ENCODE peak calls at places on chromosome 11, in seven cellular contexts. One of them, this sample, is unnamed.
A peak's percentile ranks its signal among the peaks of the same experiment; 100 is the strongest.

GRCh38 chr11:99418927-99419707 is 398.4 kb downstream of the CNTN5 start:
- DNase-seq in lower lobe of right lung: no peak
- DNase-seq in keratinocyte: no peak
- DNase-seq in fibroblast of lung: no peak
- DNase-seq in PC-9: peak; percentile 19
- DNase-seq in CD4-positive, alpha-beta T cell: no peak
- DNase-seq in H9: no peak
- DNase-seq in this sample: peak; percentile 31

GRCh38 chr11:2175659-2176058 is 4.0 kb upstream of the TH start:
- DNase-seq in lower lobe of right lung: no peak
- DNase-seq in keratinocyte: no peak
- DNase-seq in fibroblast of lung: peak; percentile 71
- DNase-seq in PC-9: peak; percentile 48
- DNase-seq in CD4-positive, alpha-beta T cell: no peak
- DNase-seq in H9: no peak
- DNase-seq in this sample: no peak

GRCh38 chr11:134150195-134150903 is 73.4 kb downstream of the NCAPD3 start:
- DNase-seq in lower lobe of right lung: no peak
- DNase-seq in keratinocyte: no peak
- DNase-seq in fibroblast of lung: peak; percentile 27
- DNase-seq in PC-9: no peak
- DNase-seq in CD4-positive, alpha-beta T cell: no peak
- DNase-seq in H9: no peak
- DNase-seq in this sample: no peak

GRCh38 chr11:131425285-131425684 is 54.9 kb downstream of the NTM start:
- DNase-seq in lower lobe of right lung: no peak
- DNase-seq in keratinocyte: no peak
- DNase-seq in fibroblast of lung: no peak
- DNase-seq in PC-9: no peak
- DNase-seq in CD4-positive, alpha-beta T cell: no peak
- DNase-seq in H9: no peak
- DNase-seq in this sample: no peak

GRCh38 chr11:25206762-25207161 is 709.9 kb downstream of the LUZP2 start:
- DNase-seq in lower lobe of right lung: no peak
- DNase-seq in keratinocyte: no peak
- DNase-seq in fibroblast of lung: no peak
- DNase-seq in PC-9: no peak
- DNase-seq in CD4-positive, alpha-beta T cell: no peak
- DNase-seq in H9: no peak
- DNase-seq in this sample: no peak

GRCh38 chr11:86592047-86592564 is 80.3 kb downstream of the ME3 start:
- DNase-seq in lower lobe of right lung: no peak
- DNase-seq in keratinocyte: no peak
- DNase-seq in fibroblast of lung: peak; percentile 25
- DNase-seq in PC-9: peak; percentile 17
- DNase-seq in CD4-positive, alpha-beta T cell: no peak
- DNase-seq in H9: no peak
- DNase-seq in this sample: peak; percentile 32

GRCh38 chr11:111512296-111513239 is at the start of gene BTG4:
- DNase-seq in lower lobe of right lung: peak; percentile 45
- DNase-seq in keratinocyte: no peak
- DNase-seq in fibroblast of lung: no peak
- DNase-seq in PC-9: no peak
- DNase-seq in CD4-positive, alpha-beta T cell: no peak
- DNase-seq in H9: peak; percentile 56
- DNase-seq in this sample: no peak

GRCh38 chr11:126725521-126725920 is 275.0 kb downstream of the KIRREL3 start:
- DNase-seq in lower lobe of right lung: no peak
- DNase-seq in keratinocyte: no peak
- DNase-seq in fibroblast of lung: no peak
- DNase-seq in PC-9: no peak
- DNase-seq in CD4-positive, alpha-beta T cell: no peak
- DNase-seq in H9: no peak
- DNase-seq in this sample: no peak

GRCh38 chr11:64523456-64524187 is 67.4 kb upstream of the SLC22A12 start:
- DNase-seq in lower lobe of right lung: no peak
- DNase-seq in keratinocyte: no peak
- DNase-seq in fibroblast of lung: no peak
- DNase-seq in PC-9: no peak
- DNase-seq in CD4-positive, alpha-beta T cell: no peak
- DNase-seq in H9: no peak
- DNase-seq in this sample: no peak

GRCh38 chr11:64520013-64520412 is 71.0 kb upstream of the SLC22A12 start:
- DNase-seq in lower lobe of right lung: no peak
- DNase-seq in keratinocyte: no peak
- DNase-seq in fibroblast of lung: no peak
- DNase-seq in PC-9: no peak
- DNase-seq in CD4-positive, alpha-beta T cell: no peak
- DNase-seq in H9: no peak
- DNase-seq in this sample: no peak

GRCh38 chr11:64519541-64519940 is 71.5 kb upstream of the SLC22A12 start:
- DNase-seq in lower lobe of right lung: no peak
- DNase-seq in keratinocyte: no peak
- DNase-seq in fibroblast of lung: no peak
- DNase-seq in PC-9: no peak
- DNase-seq in CD4-positive, alpha-beta T cell: no peak
- DNase-seq in H9: no peak
- DNase-seq in this sample: no peak

GRCh38 chr11:64522843-64523242 is 68.2 kb upstream of the SLC22A12 start:
- DNase-seq in lower lobe of right lung: no peak
- DNase-seq in keratinocyte: no peak
- DNase-seq in fibroblast of lung: no peak
- DNase-seq in PC-9: no peak
- DNase-seq in CD4-positive, alpha-beta T cell: no peak
- DNase-seq in H9: no peak
- DNase-seq in this sample: no peak

DNA sequence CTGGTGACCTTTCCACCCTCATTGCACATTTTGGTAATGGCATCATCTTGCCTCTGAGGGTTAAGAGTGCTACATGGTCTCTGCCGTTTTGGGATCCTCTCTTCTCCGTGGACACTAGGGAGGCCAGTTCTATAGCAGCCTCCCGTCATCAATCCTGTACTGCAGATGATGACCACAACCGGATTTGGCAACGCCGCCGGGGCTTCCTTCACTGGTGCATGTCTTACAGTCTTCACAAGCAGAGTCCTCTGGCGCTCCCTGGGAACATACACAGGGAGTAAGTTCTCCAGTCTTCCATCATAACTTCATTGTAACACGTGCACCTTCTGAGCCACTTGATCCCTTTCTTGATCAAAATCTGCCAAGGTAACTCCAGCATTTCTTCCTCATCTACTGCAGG is 69.0 kb upstream of the SLC22A12 start:
- DNase-seq in lower lobe of right lung: no peak
- DNase-seq in keratinocyte: no peak
- DNase-seq in fibroblast of lung: no peak
- DNase-seq in PC-9: no peak
- DNase-seq in CD4-positive, alpha-beta T cell: no peak
- DNase-seq in H9: no peak
- DNase-seq in this sample: no peak
- H3K27me3 ChIP-seq in lower lobe of right lung: peaks cover 25% of the 10 kb centered on the region
- H3K27me3 ChIP-seq in keratinocyte: peaks cover 43% of the 10 kb centered on the region
- H3K27me3 ChIP-seq in fibroblast of lung: no peaks in the 10 kb centered on the region
- H3K27me3 ChIP-seq in PC-9: peaks cover 99% of the 10 kb centered on the region
- H3K27me3 ChIP-seq in CD4-positive, alpha-beta T cell: peaks cover 23% of the 10 kb centered on the region
- H3K27me3 ChIP-seq in H9: no peaks in the 10 kb centered on the region
- H3K27me3 ChIP-seq in this sample: peaks cover 7% of the 10 kb centered on the region

DNA sequence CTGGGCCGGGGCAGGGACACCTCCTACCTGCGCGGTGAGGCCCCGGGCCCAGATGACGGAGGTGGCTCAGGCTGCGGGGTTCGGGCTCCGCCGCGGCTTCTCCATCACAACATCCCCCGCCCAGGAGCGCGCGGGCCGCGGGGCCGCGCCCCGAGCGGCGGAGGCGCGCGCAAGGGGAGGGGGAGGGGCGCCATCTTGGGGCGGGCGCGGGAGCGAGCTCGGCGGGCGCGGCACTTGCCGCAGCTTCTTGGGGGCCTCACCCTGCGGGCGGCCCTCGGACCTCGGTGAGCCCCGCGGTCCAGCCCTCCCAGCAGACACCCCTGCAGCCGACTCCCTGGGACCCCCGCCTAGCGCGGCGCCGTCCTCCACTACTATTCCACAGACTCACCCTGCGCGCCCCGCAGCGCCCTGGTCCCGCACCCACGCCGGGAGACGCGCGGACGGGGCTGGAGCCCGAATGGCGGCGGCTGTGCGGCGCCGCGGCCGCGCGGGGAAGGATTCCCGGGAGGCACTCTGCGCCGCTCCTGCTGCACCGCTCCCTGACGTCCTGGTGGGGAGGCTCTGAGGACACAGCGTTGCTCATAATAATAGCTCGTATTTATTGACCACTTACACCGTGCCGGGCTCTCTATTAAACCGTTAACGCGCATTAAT is at the start of gene APBB1:
- DNase-seq in lower lobe of right lung: peak; percentile 71
- DNase-seq in keratinocyte: no peak
- DNase-seq in fibroblast of lung: peak; percentile 54
- DNase-seq in PC-9: no peak
- DNase-seq in CD4-positive, alpha-beta T cell: peak; percentile 61
- DNase-seq in H9: peak; percentile 66
- DNase-seq in this sample: peak; percentile 47
- TF ChIP-seq CTCF in lower lobe of right lung: no peak
- TF ChIP-seq CTCF in keratinocyte: no peak
- TF ChIP-seq CTCF in fibroblast of lung: peak; percentile 20
- TF ChIP-seq CTCF in PC-9: no peak
- TF ChIP-seq CTCF in CD4-positive, alpha-beta T cell: no peak
- TF ChIP-seq CTCF in H9: no peak
- TF ChIP-seq CTCF in this sample: peak; percentile 30

GRCh38 chr11:124865902-124866851 is 945 bp downstream of the ROBO3 start:
- DNase-seq in lower lobe of right lung: no peak
- DNase-seq in keratinocyte: no peak
- DNase-seq in fibroblast of lung: peak; percentile 27
- DNase-seq in PC-9: no peak
- DNase-seq in CD4-positive, alpha-beta T cell: peak; percentile 30
- DNase-seq in H9: peak; percentile 64
- DNase-seq in this sample: no peak

GRCh38 chr11:124868322-124869274 is 3.4 kb downstream of the ROBO3 start:
- DNase-seq in lower lobe of right lung: no peak
- DNase-seq in keratinocyte: no peak
- DNase-seq in fibroblast of lung: no peak
- DNase-seq in PC-9: no peak
- DNase-seq in CD4-positive, alpha-beta T cell: no peak
- DNase-seq in H9: no peak
- DNase-seq in this sample: no peak

GRCh38 chr11:124869856-124870387 is 4.7 kb downstream of the ROBO3 start:
- DNase-seq in lower lobe of right lung: no peak
- DNase-seq in keratinocyte: no peak
- DNase-seq in fibroblast of lung: no peak
- DNase-seq in PC-9: no peak
- DNase-seq in CD4-positive, alpha-beta T cell: no peak
- DNase-seq in H9: no peak
- DNase-seq in this sample: no peak

GRCh38 chr11:124869331-124869730 is 4.1 kb downstream of the ROBO3 start:
- DNase-seq in lower lobe of right lung: no peak
- DNase-seq in keratinocyte: no peak
- DNase-seq in fibroblast of lung: no peak
- DNase-seq in PC-9: no peak
- DNase-seq in CD4-positive, alpha-beta T cell: no peak
- DNase-seq in H9: no peak
- DNase-seq in this sample: no peak

DNA sequence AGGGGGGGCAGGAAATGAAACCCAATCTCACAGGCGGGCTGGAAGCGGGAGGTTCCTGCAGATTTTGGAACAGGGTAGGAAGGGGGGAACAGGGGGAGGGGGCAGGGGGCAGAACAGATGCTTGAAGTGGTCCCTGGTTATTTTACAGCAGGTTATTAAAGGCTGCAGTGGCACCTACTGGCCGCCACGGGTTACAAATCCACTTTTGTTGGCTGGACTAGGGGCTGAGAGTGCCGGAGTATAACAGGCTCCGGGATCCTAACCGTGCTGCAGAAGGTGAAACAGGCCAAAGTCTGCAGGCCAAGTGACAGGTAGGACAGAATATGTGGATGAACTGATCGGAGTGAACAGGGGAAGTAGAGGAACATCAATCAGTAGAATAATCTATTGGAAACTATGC is 2.5 kb downstream of the ROBO3 start:
- DNase-seq in lower lobe of right lung: no peak
- DNase-seq in keratinocyte: no peak
- DNase-seq in fibroblast of lung: peak; percentile 48
- DNase-seq in PC-9: no peak
- DNase-seq in CD4-positive, alpha-beta T cell: no peak
- DNase-seq in H9: peak; percentile 59
- DNase-seq in this sample: peak; percentile 42
- H3K27me3 ChIP-seq in lower lobe of right lung: peaks cover 88% of the 10 kb centered on the region
- H3K27me3 ChIP-seq in keratinocyte: peaks cover 99% of the 10 kb centered on the region
- H3K27me3 ChIP-seq in fibroblast of lung: peaks cover 76% of the 10 kb centered on the region
- H3K27me3 ChIP-seq in PC-9: peaks cover 96% of the 10 kb centered on the region
- H3K27me3 ChIP-seq in CD4-positive, alpha-beta T cell: peaks cover 97% of the 10 kb centered on the region
- H3K27me3 ChIP-seq in H9: peaks cover 92% of the 10 kb centered on the region
- H3K27me3 ChIP-seq in this sample: peaks cover 85% of the 10 kb centered on the region

GRCh38 chr11:65219930-65220213 is 38.1 kb downstream of the CAPN1 start:
- DNase-seq in lower lobe of right lung: no peak
- DNase-seq in keratinocyte: no peak
- DNase-seq in fibroblast of lung: peak; percentile 15
- DNase-seq in PC-9: no peak
- DNase-seq in CD4-positive, alpha-beta T cell: no peak
- DNase-seq in H9: no peak
- DNase-seq in this sample: no peak

GRCh38 chr11:65218446-65218845 is 36.7 kb downstream of the CAPN1 start:
- DNase-seq in lower lobe of right lung: no peak
- DNase-seq in keratinocyte: no peak
- DNase-seq in fibroblast of lung: no peak
- DNase-seq in PC-9: no peak
- DNase-seq in CD4-positive, alpha-beta T cell: no peak
- DNase-seq in H9: no peak
- DNase-seq in this sample: no peak

GRCh38 chr11:65216830-65217229 is 35.1 kb downstream of the CAPN1 start:
- DNase-seq in lower lobe of right lung: no peak
- DNase-seq in keratinocyte: no peak
- DNase-seq in fibroblast of lung: no peak
- DNase-seq in PC-9: no peak
- DNase-seq in CD4-positive, alpha-beta T cell: no peak
- DNase-seq in H9: peak; percentile 44
- DNase-seq in this sample: no peak

GRCh38 chr11:65215441-65216076 is 33.8 kb downstream of the CAPN1 start:
- DNase-seq in lower lobe of right lung: no peak
- DNase-seq in keratinocyte: no peak
- DNase-seq in fibroblast of lung: no peak
- DNase-seq in PC-9: no peak
- DNase-seq in CD4-positive, alpha-beta T cell: no peak
- DNase-seq in H9: no peak
- DNase-seq in this sample: no peak

DNA sequence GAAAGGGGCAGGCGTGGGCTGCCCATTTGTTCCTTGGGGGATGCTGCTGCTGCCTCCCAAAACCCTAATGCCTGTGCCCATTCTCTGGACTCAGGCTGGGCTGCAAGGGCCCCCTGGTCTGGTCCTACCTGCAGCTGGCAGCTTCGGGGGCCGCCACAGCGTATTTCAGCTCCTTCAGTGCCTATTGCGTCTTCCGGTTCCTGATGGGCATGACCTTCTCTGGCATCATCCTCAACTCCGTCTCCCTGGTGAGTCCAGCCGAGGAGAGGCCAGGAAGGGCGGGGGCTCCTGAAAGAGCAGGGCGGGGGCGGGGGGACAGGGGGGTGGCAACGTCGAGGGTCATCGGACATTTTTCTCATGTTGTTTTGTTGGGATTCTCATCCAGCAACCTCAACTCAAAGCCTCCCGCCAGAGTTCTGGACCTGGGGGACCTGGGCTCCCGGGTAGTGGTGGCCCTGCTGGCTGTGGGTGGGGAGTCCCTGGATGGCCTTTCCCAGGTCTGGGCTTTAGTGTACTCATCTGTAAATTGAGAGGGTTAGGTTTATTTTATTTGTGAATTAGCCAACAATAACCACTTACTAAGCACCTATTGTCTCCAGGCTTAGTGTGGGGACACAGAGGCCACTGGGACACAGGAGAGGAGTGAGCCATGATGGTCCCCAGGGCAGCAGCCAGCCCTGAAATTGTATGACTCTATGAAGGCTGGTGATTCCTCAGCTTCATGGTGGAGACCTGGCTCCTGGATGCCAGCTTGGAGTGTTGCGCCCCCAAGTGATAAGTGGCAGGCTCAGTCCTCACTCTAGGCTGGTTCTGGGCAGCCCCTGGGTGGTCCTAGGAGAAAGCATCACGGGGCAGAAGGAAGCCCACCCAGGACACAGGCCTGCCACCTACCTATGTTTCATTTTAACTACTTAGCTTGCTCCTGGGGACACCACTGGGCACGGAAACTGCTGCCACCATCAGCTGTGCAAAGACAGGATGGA is 36.0 kb downstream of the CAPN1 start:
- DNase-seq in lower lobe of right lung: no peak
- DNase-seq in keratinocyte: no peak
- DNase-seq in fibroblast of lung: no peak
- DNase-seq in PC-9: no peak
- DNase-seq in CD4-positive, alpha-beta T cell: no peak
- DNase-seq in H9: peak; percentile 33
- DNase-seq in this sample: no peak
- TF ChIP-seq CTCF in lower lobe of right lung: no peak
- TF ChIP-seq CTCF in keratinocyte: no peak
- TF ChIP-seq CTCF in fibroblast of lung: no peak
- TF ChIP-seq CTCF in PC-9: no peak
- TF ChIP-seq CTCF in CD4-positive, alpha-beta T cell: no peak
- TF ChIP-seq CTCF in H9: peak; percentile 19
- TF ChIP-seq CTCF in this sample: no peak